ENCODE peak calls at places on chromosomes 6 and 20, in four cellular contexts. X is stimulated activated CD4-positive, alpha-beta T cell treated with anti-CD3 and anti-CD28 coated beads, Interleukin-12 subunit alpha, Interleukin-12 subunit beta, amount 100 ng/mL, for 48 hours; U is NCI-H1092; M is nucleus accumbens. Y is an unnamed sample.

GRCh38 chr20:63152322-63153253 is 63.3 kb downstream of the YTHDF1 start:
- DNase-seq in X (no peak), U (no peak), M (no peak), Y (no peak)

GRCh38 chr6:30260036-30260504 is 46.9 kb upstream of the TRIM26 start:
- DNase-seq in X (peak; percentile 15), U (no peak), M (no peak), Y (no peak)

GRCh38 chr20:48198951-48199431 is 413.7 kb upstream of the SULF2 start:
- DNase-seq in X (no peak), U (no peak), M (no peak), Y (no peak)

GRCh38 chr6:124131259-124131658 is 327.6 kb downstream of the NKAIN2 start:
- DNase-seq in X (no peak), U (no peak), M (no peak), Y (no peak)

GRCh38 chr6:79601020-79601609 is 30.0 kb upstream of the SH3BGRL2 start:
- DNase-seq in X (no peak), U (no peak), M (no peak), Y (no peak)

GRCh38 chr6:89853068-89853467 is 23.4 kb downstream of the CASP8AP2 start:
- DNase-seq in X (no peak), U (no peak), M (no peak), Y (no peak)

GRCh38 chr20:44422083-44422482 is 53.6 kb upstream of the TTPAL start:
- DNase-seq in X (no peak), U (no peak), M (no peak), Y (no peak)

GRCh38 chr20:17630151-17630805 is 51.8 kb downstream of the RRBP1 start:
- DNase-seq in X (no peak), U (no peak), M (no peak), Y (no peak)

GRCh38 chr6:105711216-105711615 is 308.3 kb upstream of the PREP start:
- DNase-seq in X (no peak), U (no peak), M (no peak), Y (no peak)

GRCh38 chr6:100461920-100462295 is 2.8 kb downstream of the SIM1 start:
- DNase-seq in X (no peak), U (no peak), M (no peak), Y (no peak)

GRCh38 chr6:45436544-45437440 is 59.1 kb upstream of the SUPT3H start:
- DNase-seq in X (no peak), U (no peak), M (no peak), Y (no peak)

GRCh38 chr6:112153926-112154621 is 66.7 kb downstream of the FAM229B start:
- DNase-seq in X (no peak), U (no peak), M (no peak), Y (no peak)

GRCh38 chr6:167825759-167826229 is 917 bp upstream of the AFDN start:
- DNase-seq in X (no peak), U (peak; percentile 56), M (no peak), Y (no peak)

GRCh38 chr20:54172856-54173652 is 732 bp downstream of the CYP24A1 start:
- DNase-seq in X (no peak), U (peak; percentile 2), M (no peak), Y (no peak)

GRCh38 chr6:139109558-139109957 is 25.3 kb upstream of the HECA start:
- DNase-seq in X (peak; percentile 46), U (no peak), M (no peak), Y (no peak)

Y was measured in thoracic aorta.